ENCODE peak calls at places on chromosomes 13 and 19, in nine cellular contexts. U, E, M, Z, S, A, F, P and Y are unnamed samples. For H3K4me1, the result is how much of the 10 kb centered on the place peaks cover.

GRCh38 chr13:33150146-33150545 is 133.9 kb downstream of the KL start:
- DNase-seq in S (no peak), A (peak), E (no peak), P (no peak), F (peak), M (no peak), Z (no peak), U (no peak), Y (peak)

GRCh38 chr19:6740589-6741348 is 1.3 kb downstream of the TRIP10 start:
- DNase-seq in M (peak), F (no peak), U (peak), S (peak), P (no peak), Z (peak), A (peak), E (peak), Y (peak)

GRCh38 chr19:50728084-50728737 is 5.0 kb downstream of the CLEC11A start:
- DNase-seq in U (no peak), M (peak), A (no peak), Z (peak), E (peak), P (no peak), S (peak), F (peak), Y (no peak)

GRCh38 chr13:77619655-77620054 is 77.8 kb upstream of the SLAIN1 start:
- DNase-seq in M (no peak), A (no peak), F (no peak), Z (no peak), E (no peak), U (no peak), S (no peak), P (no peak), Y (no peak)

GRCh38 chr19:3383121-3383722 is 16.8 kb downstream of the NFIC start:
- DNase-seq in E (no peak), F (no peak), P (no peak), Z (no peak), A (no peak), U (no peak), M (peak), S (peak), Y (no peak)

GRCh38 chr19:41014643-41015042 is 23.6 kb downstream of the CYP2B6 start:
- DNase-seq in M (no peak), E (no peak), U (no peak), P (no peak), S (no peak), F (no peak), A (no peak), Z (no peak), Y (no peak)

GRCh38 chr19:7611541-7612279 is 16.0 kb downstream of the CAMSAP3 start:
- DNase-seq in A (no peak), U (no peak), Z (no peak), S (no peak), P (no peak), F (no peak), E (no peak), M (no peak), Y (no peak)

GRCh38 chr13:47337781-47338507 is 441.1 kb upstream of the HTR2A start:
- DNase-seq in M (no peak), A (no peak), F (peak), P (no peak), S (no peak), U (no peak), Z (peak), E (no peak), Y (peak)

GRCh38 chr19:17748884-17749638 is 2.2 kb upstream of the FCHO1 start:
- DNase-seq in E (no peak), U (no peak), A (no peak), Z (no peak), M (no peak), P (no peak), S (no peak), F (no peak), Y (no peak)
- H3K4me1 ChIP-seq in E (under half), U (half or more), A (under half), Z (under half), M (under half), P (under half), S (under half), F (under half), Y (under half)

GRCh38 chr13:40648841-40649240 is 17.6 kb downstream of the FOXO1 start:
- DNase-seq in U (peak), M (no peak), P (no peak), A (no peak), E (no peak), F (no peak), Z (no peak), S (no peak), Y (no peak)
- H3K4me1 ChIP-seq in U (half or more), M (half or more), P (under half), A (under half), E (half or more), F (under half), Z (under half), S (under half), Y (half or more)

GRCh38 chr19:18274776-18275356 is 614 bp upstream of the IQCN start:
- DNase-seq in E (peak), Z (no peak), F (peak), S (peak), A (peak), P (no peak), U (no peak), M (peak), Y (peak)
- H3K4me1 ChIP-seq in E (half or more), Z (under half), F (under half), S (under half), A (under half), P (under half), U (under half), M (half or more), Y (under half)

GRCh38 chr13:106530907-106531520 is 4.4 kb downstream of the EFNB2 start:
- DNase-seq in Z (peak), A (peak), E (no peak), P (no peak), F (no peak), S (no peak), U (no peak), M (no peak), Y (no peak)

GRCh38 chr13:106529415-106530208 is 5.8 kb downstream of the EFNB2 start:
- DNase-seq in Z (peak), F (no peak), U (no peak), M (no peak), A (no peak), S (no peak), E (no peak), P (no peak), Y (no peak)

GRCh38 chr13:106532111-106532929 is 3.1 kb downstream of the EFNB2 start:
- DNase-seq in M (no peak), E (no peak), P (no peak), Z (peak), A (peak), F (peak), U (no peak), S (peak), Y (peak)

GRCh38 chr13:106528711-106529414 is 6.6 kb downstream of the EFNB2 start:
- DNase-seq in E (no peak), F (no peak), U (no peak), M (no peak), Z (peak), A (no peak), P (no peak), S (no peak), Y (no peak)

DNA sequence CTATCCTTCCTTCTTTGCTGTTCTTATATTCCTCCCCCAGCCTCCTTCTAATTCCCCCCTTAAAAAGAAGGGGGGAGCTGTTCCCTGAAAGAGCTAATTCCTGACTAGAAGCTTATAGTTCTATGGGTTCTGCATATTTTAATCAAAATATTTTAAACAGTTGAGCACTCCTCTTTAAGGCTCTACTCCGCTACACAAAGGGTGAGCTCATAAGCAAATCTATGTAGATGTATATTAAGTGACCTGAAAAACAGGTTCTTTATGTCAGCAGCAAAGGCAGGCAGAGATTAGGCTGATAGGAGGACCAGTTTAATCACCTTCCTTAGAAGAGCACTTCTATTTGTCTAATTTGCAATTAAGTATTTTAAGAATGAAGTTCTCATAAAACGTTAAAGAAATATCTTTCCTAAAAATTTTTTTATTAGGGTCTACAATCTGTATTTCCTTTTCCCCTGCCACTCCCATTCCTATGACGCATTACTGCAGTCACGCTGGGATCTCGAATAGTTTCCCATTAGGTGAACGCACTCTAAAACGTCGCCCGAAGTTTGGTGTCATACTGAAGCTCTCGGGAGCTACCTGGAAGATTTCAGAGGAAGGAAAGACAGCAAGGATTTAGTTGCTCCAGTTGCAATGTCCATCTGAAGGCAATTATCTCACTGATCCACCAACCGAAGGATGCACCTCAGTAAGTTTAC is 5.1 kb downstream of the EFNB2 start:
- DNase-seq in A (peak), P (no peak), S (no peak), M (no peak), E (no peak), F (no peak), U (no peak), Z (peak), Y (no peak)
- H3K4me1 ChIP-seq in A (under half), P (under half), S (under half), M (half or more), E (under half), F (under half), U (under half), Z (half or more), Y (under half)

GRCh38 chr13:40232321-40232720 is 434.1 kb downstream of the FOXO1 start:
- DNase-seq in Z (peak), A (no peak), S (no peak), M (no peak), P (no peak), U (no peak), E (no peak), F (no peak), Y (no peak)

GRCh38 chr13:40233731-40234195 is 432.7 kb downstream of the FOXO1 start:
- DNase-seq in A (no peak), E (peak), S (peak), Z (no peak), F (no peak), P (no peak), M (peak), U (no peak), Y (no peak)

GRCh38 chr13:40230833-40231266 is 435.6 kb downstream of the FOXO1 start:
- DNase-seq in P (no peak), A (peak), M (no peak), S (peak), Z (no peak), U (no peak), F (no peak), E (no peak), Y (no peak)

GRCh38 chr13:40228981-40229380 is 437.5 kb downstream of the FOXO1 start:
- DNase-seq in Z (no peak), F (no peak), E (no peak), A (no peak), M (no peak), P (no peak), S (no peak), U (no peak), Y (no peak)

DNA sequence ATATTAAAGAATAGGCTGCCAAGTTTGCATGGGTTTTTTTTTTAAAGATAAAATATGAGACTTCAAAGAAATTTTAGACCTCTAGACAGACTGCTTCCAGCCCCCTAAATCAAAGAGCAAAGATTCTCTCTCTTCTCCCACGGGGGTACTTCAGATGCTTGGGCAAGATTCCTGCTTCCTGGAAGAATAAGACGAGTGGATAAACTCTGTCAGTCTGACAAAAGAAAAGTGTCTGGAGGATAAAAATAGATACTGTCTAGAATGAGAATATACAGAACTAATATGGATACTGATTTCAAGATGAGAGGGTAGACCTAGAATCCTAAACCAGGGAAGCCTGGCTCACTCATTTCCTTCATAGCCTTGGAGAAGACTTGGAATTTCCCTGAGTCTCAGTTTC is 435.1 kb downstream of the FOXO1 start:
- DNase-seq in S (no peak), M (no peak), Z (no peak), F (no peak), E (no peak), P (no peak), A (no peak), U (no peak), Y (no peak)
- H3K4me1 ChIP-seq in S (under half), M (under half), Z (under half), F (under half), E (under half), P (under half), A (under half), U (under half), Y (half or more)

GRCh38 chr13:99690426-99691189 is 189.3 kb downstream of the TM9SF2 start:
- DNase-seq in F (no peak), E (no peak), P (no peak), M (no peak), Z (peak), S (no peak), A (no peak), U (no peak), Y (no peak)
- H3K4me1 ChIP-seq in F (under half), E (under half), P (under half), M (under half), Z (half or more), S (under half), A (under half), U (under half), Y (under half)

GRCh38 chr13:98548230-98548629 is 28.7 kb downstream of the STK24 start:
- DNase-seq in F (no peak), M (no peak), A (no peak), S (no peak), U (no peak), E (no peak), P (no peak), Z (no peak), Y (no peak)
- H3K4me1 ChIP-seq in F (under half), M (half or more), A (under half), S (under half), U (under half), E (under half), P (under half), Z (under half), Y (under half)

DNA sequence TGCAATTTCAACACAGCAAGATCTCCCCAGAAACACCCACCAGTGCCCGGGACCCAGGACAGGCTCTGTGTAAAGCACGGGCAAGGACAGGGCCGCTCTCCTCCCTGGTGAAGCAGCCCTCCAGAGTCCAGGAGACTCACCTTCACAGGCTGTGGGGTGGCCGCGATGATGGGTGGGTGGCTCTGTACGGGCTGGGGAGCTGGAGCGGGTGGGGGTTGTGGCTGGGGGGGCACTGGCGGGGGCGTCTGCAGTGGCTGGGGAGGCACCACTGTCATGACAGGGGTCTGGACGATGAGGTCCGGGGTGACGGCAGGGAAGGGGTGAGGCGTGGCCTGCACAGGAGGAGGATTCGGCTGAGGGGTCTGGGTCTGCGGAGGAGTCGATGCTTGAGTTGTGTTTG is 33.0 kb upstream of the EPHX3 start:
- DNase-seq in P (no peak), E (no peak), Z (no peak), S (no peak), M (no peak), A (no peak), U (no peak), F (no peak), Y (no peak)
- H3K4me1 ChIP-seq in P (under half), E (half or more), Z (under half), S (under half), M (half or more), A (under half), U (under half), F (under half), Y (under half)